ENCODE peak calls at places on chromosome 7, in ten cellular contexts. T, C, B, D, Q, K, U, R, W and H are unnamed samples.

GRCh38 chr7:144763291-144763690 is 72.6 kb downstream of the TPK1 start:
- DNase-seq in U (no peak), K (no peak), R (no peak), D (no peak), B (no peak), T (no peak), Q (no peak), C (no peak), W (no peak), H (no peak)

GRCh38 chr7:18393465-18394118 is 102.0 kb upstream of the HDAC9 start:
- DNase-seq in W (no peak), R (no peak), U (no peak), T (no peak), C (no peak), B (no peak), D (no peak), Q (no peak), K (no peak), H (no peak)

GRCh38 chr7:114856625-114857024 is 65.3 kb upstream of the MDFIC start:
- DNase-seq in B (no peak), U (peak), Q (no peak), W (no peak), D (no peak), K (no peak), C (no peak), T (no peak), R (no peak), H (no peak)

GRCh38 chr7:74003609-74004008 is 24.4 kb upstream of the ELN start:
- DNase-seq in D (no peak), T (no peak), K (no peak), W (no peak), C (no peak), R (no peak), U (no peak), Q (no peak), B (no peak), H (no peak)

GRCh38 chr7:114822131-114822530 is 99.8 kb upstream of the MDFIC start:
- DNase-seq in U (no peak), Q (no peak), B (no peak), T (no peak), R (no peak), D (no peak), C (no peak), K (no peak), W (no peak), H (no peak)

GRCh38 chr7:108028111-108028510 is 25.1 kb upstream of the LAMB1 start:
- DNase-seq in U (no peak), Q (no peak), K (no peak), T (no peak), B (no peak), C (no peak), W (no peak), D (no peak), R (no peak), H (no peak)

GRCh38 chr7:156754222-156754621 is 113.6 kb downstream of the RNF32 start:
- DNase-seq in C (no peak), W (no peak), T (no peak), R (no peak), B (no peak), D (no peak), Q (no peak), K (no peak), U (no peak), H (no peak)

GRCh38 chr7:15755061-15755460 is 68.6 kb upstream of the MEOX2 start:
- DNase-seq in R (peak), D (no peak), Q (no peak), W (no peak), K (no peak), U (peak), B (no peak), C (no peak), T (no peak), H (no peak)

GRCh38 chr7:141460781-141461715 is 90.2 kb upstream of the AGK start:
- DNase-seq in Q (no peak), W (no peak), C (no peak), R (no peak), U (peak), T (no peak), D (no peak), K (no peak), B (no peak), H (no peak)

GRCh38 chr7:81664304-81664703 is 105.5 kb downstream of the HGF start:
- DNase-seq in R (no peak), C (no peak), T (no peak), U (no peak), Q (no peak), K (no peak), B (no peak), W (no peak), D (no peak), H (no peak)

GRCh38 chr7:39504963-39505362 is 61.2 kb upstream of the YAE1 start:
- DNase-seq in R (peak), D (no peak), T (no peak), K (no peak), C (no peak), Q (no peak), W (peak), B (no peak), U (peak), H (no peak)

GRCh38 chr7:131688738-131689661 is 132.6 kb upstream of the PODXL start:
- DNase-seq in C (peak), B (peak), Q (no peak), K (peak), R (peak), W (peak), U (peak), T (peak), D (no peak), H (no peak)

GRCh38 chr7:142168746-142169145 is 57.2 kb downstream of the MGAM2 start:
- DNase-seq in K (no peak), W (no peak), C (no peak), Q (no peak), U (peak), T (no peak), D (no peak), R (peak), B (no peak), H (no peak)

GRCh38 chr7:114087674-114088539 is 169.1 kb upstream of the PPP1R3A start:
- DNase-seq in R (no peak), B (no peak), D (no peak), K (peak), U (peak), T (no peak), Q (no peak), C (no peak), W (no peak), H (no peak)

GRCh38 chr7:37988721-37989650 is 68.5 kb downstream of the EPDR1 start:
- DNase-seq in K (no peak), W (no peak), U (no peak), C (no peak), R (no peak), Q (no peak), T (no peak), D (no peak), B (no peak), H (no peak)

GRCh38 chr7:122902751-122903495 is 16.7 kb upstream of the CADPS2 start:
- DNase-seq in K (no peak), U (peak), C (no peak), Q (no peak), W (no peak), B (no peak), D (no peak), T (no peak), R (no peak), H (no peak)

GRCh38 chr7:157907998-157908782 is 571.4 kb downstream of the DNAJB6 start:
- DNase-seq in U (no peak), W (no peak), Q (no peak), C (no peak), R (no peak), K (no peak), B (no peak), T (no peak), D (peak), H (no peak)

GRCh38 chr7:144629011-144629410 is 206.8 kb downstream of the TPK1 start:
- DNase-seq in K (no peak), B (no peak), Q (no peak), C (no peak), R (no peak), D (no peak), T (no peak), U (no peak), W (no peak), H (no peak)

GRCh38 chr7:103989785-103990775 is 622 bp upstream of the RELN start:
- DNase-seq in K (no peak), B (no peak), R (peak), U (peak), W (peak), D (no peak), Q (no peak), C (no peak), T (no peak), H (no peak)

DNA sequence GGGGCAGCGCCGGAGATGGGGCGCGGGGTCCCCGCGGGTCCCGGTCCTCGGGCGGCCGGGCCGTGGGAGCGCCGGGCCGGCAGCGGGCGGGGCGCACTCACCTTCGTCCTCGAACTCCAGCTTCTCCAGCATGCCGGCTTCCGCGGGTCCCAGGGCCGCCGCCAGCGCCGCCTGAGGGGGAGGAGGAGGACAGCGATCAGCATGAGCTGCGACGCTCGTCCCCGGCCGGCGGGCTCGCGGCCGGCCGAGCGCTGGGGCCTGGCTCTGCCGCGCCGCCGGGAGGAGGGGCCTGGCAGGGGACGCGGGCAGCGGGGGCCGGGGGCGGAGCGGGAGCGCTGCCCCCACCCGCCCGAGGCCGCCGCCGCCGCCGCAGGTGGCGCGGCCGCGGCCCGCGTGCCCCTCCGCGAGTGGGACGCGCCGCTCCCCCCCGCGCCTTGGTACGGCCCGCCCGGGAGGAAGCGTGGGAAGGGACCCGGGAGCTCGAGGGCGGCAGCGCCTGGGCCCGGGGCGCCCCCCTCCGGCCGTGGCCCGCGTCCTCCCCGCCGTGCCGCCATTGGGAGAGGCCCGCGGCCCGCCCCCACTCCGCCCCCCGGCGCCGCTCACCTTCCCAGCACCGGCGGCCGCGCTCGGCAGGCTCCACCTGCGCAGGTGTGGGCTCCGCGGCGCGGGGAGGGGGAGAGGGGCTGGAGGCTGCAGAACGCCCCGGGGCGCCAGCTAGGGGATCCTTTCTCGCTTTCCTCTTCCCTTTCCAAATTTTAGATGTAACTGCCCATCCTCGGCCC is 112.5 kb upstream of the RHEB start:
- DNase-seq in Q (peak), D (peak), R (peak), T (peak), B (peak), C (peak), K (peak), W (peak), U (peak), H (peak)
- H3K4me3 ChIP-seq in Q (peak), D (peak), R (peak), T (peak), B (peak), C (peak), K (peak), W (peak), U (peak), H (peak)

DNA sequence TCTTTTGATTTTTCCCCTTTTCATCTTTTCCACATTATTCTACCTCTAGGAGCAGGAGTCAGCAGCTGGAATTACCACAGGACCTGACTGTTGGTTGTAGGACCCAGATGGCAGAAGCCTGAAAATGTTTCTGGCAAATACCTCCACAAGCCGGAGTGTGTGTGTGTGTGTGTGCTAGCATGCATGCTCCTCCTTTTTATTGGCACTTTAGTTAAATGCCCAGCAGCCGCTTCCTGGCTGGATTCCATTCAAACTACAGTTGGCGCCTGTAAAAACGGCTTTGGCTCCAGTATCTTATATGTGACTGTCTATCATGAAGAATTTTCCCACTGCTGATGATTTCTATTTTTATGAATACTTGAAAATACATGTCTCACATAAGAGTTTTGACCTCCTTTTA is 319.7 kb upstream of the SP4 start:
- DNase-seq in Q (no peak), D (no peak), W (no peak), R (no peak), T (no peak), K (no peak), U (no peak), B (no peak), C (no peak), H (no peak)
- H3K27ac ChIP-seq in Q (no peak), D (no peak), W (no peak), R (no peak), T (no peak), K (no peak), U (no peak), B (no peak), C (no peak), H (no peak)

GRCh38 chr7:80134105-80134535 is 511 bp upstream of the GNAI1 start:
- DNase-seq in Q (no peak), U (no peak), K (no peak), W (no peak), C (no peak), D (no peak), R (peak), T (peak), B (no peak), H (no peak)
- H3K4me3 ChIP-seq in Q (peak), U (peak), K (peak), W (peak), C (no peak), D (peak), R (peak), T (peak), B (no peak), H (peak)

GRCh38 chr7:29424984-29425309 is 138.7 kb upstream of the PRR15 start:
- DNase-seq in T (no peak), C (no peak), K (no peak), D (no peak), B (no peak), W (no peak), U (no peak), Q (no peak), R (no peak), H (no peak)
- H3K27ac ChIP-seq in T (no peak), C (no peak), K (no peak), D (no peak), B (no peak), W (no peak), U (no peak), Q (no peak), R (no peak), H (no peak)

GRCh38 chr7:155358948-155359712 is 61.5 kb downstream of the INSIG1 start:
- DNase-seq in R (no peak), U (no peak), T (no peak), Q (peak), D (no peak), C (peak), K (no peak), B (no peak), W (no peak), H (no peak)

GRCh38 chr7:155356323-155357105 is 58.8 kb downstream of the INSIG1 start:
- DNase-seq in T (no peak), D (no peak), K (no peak), C (peak), W (peak), U (peak), R (no peak), B (no peak), Q (peak), H (no peak)

GRCh38 chr7:155360495-155361362 is 63.1 kb downstream of the INSIG1 start:
- DNase-seq in B (no peak), R (no peak), Q (peak), T (no peak), C (no peak), D (no peak), U (no peak), W (no peak), K (no peak), H (no peak)

GRCh38 chr7:155357573-155358041 is 59.9 kb downstream of the INSIG1 start:
- DNase-seq in D (no peak), K (no peak), R (no peak), W (no peak), C (no peak), Q (peak), T (no peak), U (peak), B (no peak), H (no peak)

GRCh38 chr7:155358066-155358947 is 60.6 kb downstream of the INSIG1 start:
- DNase-seq in W (no peak), Q (peak), C (no peak), T (no peak), B (no peak), K (no peak), D (no peak), R (no peak), U (peak), H (no peak)
- H3K4me3 ChIP-seq in W (no peak), Q (no peak), C (no peak), T (no peak), B (no peak), K (no peak), D (no peak), R (no peak), U (peak), H (no peak)

GRCh38 chr7:47908726-47909125 is 39.5 kb downstream of the PKD1L1 start:
- DNase-seq in W (no peak), U (no peak), K (no peak), T (no peak), D (peak), Q (no peak), B (no peak), R (no peak), C (no peak), H (no peak)

GRCh38 chr7:47906883-47907282 is 41.4 kb downstream of the PKD1L1 start:
- DNase-seq in D (no peak), R (no peak), Q (no peak), B (no peak), K (no peak), T (no peak), U (no peak), W (no peak), C (no peak), H (no peak)

GRCh38 chr7:47915066-47915976 is 32.9 kb downstream of the PKD1L1 start:
- DNase-seq in R (no peak), T (no peak), Q (no peak), W (peak), B (no peak), K (no peak), D (no peak), U (peak), C (no peak), H (no peak)

GRCh38 chr7:47912332-47912731 is 35.9 kb downstream of the PKD1L1 start:
- DNase-seq in D (peak), T (no peak), W (no peak), Q (no peak), R (no peak), K (no peak), C (no peak), U (no peak), B (no peak), H (no peak)
- H3K27ac ChIP-seq in D (no peak), T (no peak), W (no peak), Q (no peak), R (no peak), K (no peak), C (no peak), U (no peak), B (no peak), H (no peak)

GRCh38 chr7:120951826-120952225 is 1.2 kb downstream of the ING3 start:
- DNase-seq in U (no peak), B (no peak), D (no peak), T (no peak), C (no peak), K (no peak), R (no peak), W (peak), Q (no peak), H (no peak)
- H3K4me3 ChIP-seq in U (peak), B (peak), D (peak), T (peak), C (peak), K (peak), R (peak), W (peak), Q (peak), H (peak)